ENCODE peak calls at places on chromosomes 3 and 15, in four cellular contexts. C is neural progenitor cell, U is hepatocyte, N is fibroblast of lung. T is an unnamed sample.

GRCh38 chr3:137343283-137343682 is 385.5 kb downstream of the IL20RB start:
- DNase-seq in C (no peak), U (no peak), N (no peak), T (no peak)

GRCh38 chr3:181687190-181687589 is 24.5 kb upstream of the SOX2 start:
- DNase-seq in C (peak; percentile 34), U (no peak), N (no peak), T (no peak)

GRCh38 chr3:117665311-117665710 is 955.7 kb downstream of the TUSC7 start:
- DNase-seq in C (no peak), U (peak; percentile 5), N (no peak), T (no peak)

GRCh38 chr3:192687488-192688152 is 39.7 kb downstream of the FGF12 start:
- DNase-seq in C (no peak), U (no peak), N (no peak), T (no peak)

GRCh38 chr3:15579071-15579470 is 22.3 kb downstream of the HACL1 start:
- DNase-seq in C (no peak), U (no peak), N (peak; percentile 10), T (no peak)

GRCh38 chr3:51802091-51802720 is 23.2 kb upstream of the IQCF6 start:
- DNase-seq in C (peak; percentile 75), U (no peak), N (no peak), T (no peak)

GRCh38 chr15:85330941-85331588 is 49.3 kb upstream of the AKAP13 start:
- DNase-seq in C (peak; percentile 88), U (peak; percentile 93), N (peak; percentile 90), T (peak; percentile 73)

GRCh38 chr15:80699981-80700380 is 4.9 kb downstream of the ABHD17C start:
- DNase-seq in C (no peak), U (no peak), N (peak; percentile 44), T (no peak)

GRCh38 chr15:71777216-71777943 is 33.0 kb upstream of the NR2E3 start:
- DNase-seq in C (no peak), U (no peak), N (no peak), T (no peak)

GRCh38 chr3:20049275-20049674 is 9.0 kb downstream of the KAT2B start:
- DNase-seq in C (no peak), U (no peak), N (no peak), T (no peak)

GRCh38 chr3:193829781-193830180 is 236.8 kb downstream of the OPA1 start:
- DNase-seq in C (no peak), U (peak; percentile 74), N (peak; percentile 88), T (no peak)

GRCh38 chr3:32376098-32376497 is 15.6 kb upstream of the CMTM7 start:
- DNase-seq in C (no peak), U (no peak), N (peak; percentile 57), T (peak; percentile 68)

GRCh38 chr15:82621970-82622369 is 25.2 kb downstream of the CPEB1 start:
- DNase-seq in C (peak; percentile 11), U (no peak), N (no peak), T (no peak)

GRCh38 chr3:33314993-33315392 is 37.8 kb downstream of the FBXL2 start:
- DNase-seq in C (no peak), U (no peak), N (no peak), T (peak; percentile 18)

GRCh38 chr3:4406746-4407568 is 60.1 kb downstream of the SUMF1 start:
- DNase-seq in C (no peak), U (peak; percentile 50), N (peak; percentile 23), T (no peak)

GRCh38 chr15:92636950-92637481 is 18.6 kb downstream of the FAM174B start:
- DNase-seq in C (no peak), U (no peak), N (no peak), T (no peak)

GRCh38 chr3:196499807-196500524 is 3.6 kb downstream of the RNF168 start:
- DNase-seq in C (no peak), U (no peak), N (peak; percentile 35), T (no peak)

GRCh38 chr3:100427694-100428093 is 26.4 kb downstream of the LNP1 start:
- DNase-seq in C (no peak), U (peak; percentile 34), N (peak; percentile 19), T (peak; percentile 44)

GRCh38 chr15:100201376-100202280 is 140.1 kb downstream of the ADAMTS17 start:
- DNase-seq in C (no peak), U (no peak), N (peak; percentile 78), T (no peak)

GRCh38 chr3:41726891-41727290 is 235.0 kb downstream of the ULK4 start:
- DNase-seq in C (no peak), U (no peak), N (peak; percentile 73), T (no peak)

GRCh38 chr3:134807189-134807588 is 12.1 kb downstream of the EPHB1 start:
- DNase-seq in C (no peak), U (no peak), N (no peak), T (no peak)

GRCh38 chr3:64871955-64872354 is 184.2 kb upstream of the ADAMTS9 start:
- DNase-seq in C (no peak), U (no peak), N (no peak), T (no peak)

GRCh38 chr15:89095073-89095472 is 6.8 kb downstream of the ABHD2 start:
- DNase-seq in C (no peak), U (no peak), N (no peak), T (no peak)

GRCh38 chr3:24323272-24323671 is 171.4 kb downstream of the THRB start:
- DNase-seq in C (no peak), U (no peak), N (no peak), T (no peak)

GRCh38 chr3:125443923-125444322 is 68.8 kb upstream of the ZNF148 start:
- DNase-seq in C (no peak), U (no peak), N (peak; percentile 81), T (no peak)

GRCh38 chr3:131699001-131699400 is 196.2 kb upstream of the MRPL3 start:
- DNase-seq in C (no peak), U (no peak), N (peak; percentile 51), T (no peak)

GRCh38 chr3:96813134-96813819 is 1.1 kb upstream of the EPHA6 start:
- DNase-seq in C (peak; percentile 93), U (peak; percentile 93), N (peak; percentile 62), T (peak; percentile 59)

GRCh38 chr15:49646891-49647290 is 26.0 kb downstream of the DTWD1 start:
- DNase-seq in C (no peak), U (no peak), N (no peak), T (no peak)

GRCh38 chr15:30065025-30065801 is 17.5 kb upstream of the GOLGA8J start:
- DNase-seq in C (no peak), U (no peak), N (peak; percentile 93), T (no peak)

GRCh38 chr15:37940886-37941285 is 6.4 kb downstream of the TMCO5A start:
- DNase-seq in C (no peak), U (peak; percentile 11), N (no peak), T (no peak)

GRCh38 chr3:46987485-46988401 is 8.3 kb downstream of the NBEAL2 start:
- DNase-seq in C (no peak), U (peak; percentile 51), N (no peak), T (peak; percentile 65)

GRCh38 chr15:31265090-31265870 is 61.4 kb upstream of the KLF13 start:
- DNase-seq in C (peak; percentile 9), U (peak; percentile 46), N (no peak), T (no peak)

GRCh38 chr3:69048990-69049389 is 3.1 kb downstream of the TMF1 start:
- DNase-seq in C (no peak), U (no peak), N (no peak), T (no peak)
- H3K79me2 ChIP-seq in C (peaks cover 28% of the 10 kb centered on the region), U (peaks cover 73% of the 10 kb centered on the region), N (peaks cover 56% of the 10 kb centered on the region), T (peaks cover 46% of the 10 kb centered on the region)

GRCh38 chr3:175266478-175266877 is 407.3 kb downstream of the NAALADL2 start:
- DNase-seq in C (no peak), U (no peak), N (peak; percentile 54), T (peak; percentile 8)

GRCh38 chr3:175269394-175269793 is 410.3 kb downstream of the NAALADL2 start:
- DNase-seq in C (no peak), U (no peak), N (no peak), T (no peak)

GRCh38 chr3:175270199-175270837 is 411.2 kb downstream of the NAALADL2 start:
- DNase-seq in C (no peak), U (peak; percentile 6), N (peak; percentile 90), T (no peak)

DNA sequence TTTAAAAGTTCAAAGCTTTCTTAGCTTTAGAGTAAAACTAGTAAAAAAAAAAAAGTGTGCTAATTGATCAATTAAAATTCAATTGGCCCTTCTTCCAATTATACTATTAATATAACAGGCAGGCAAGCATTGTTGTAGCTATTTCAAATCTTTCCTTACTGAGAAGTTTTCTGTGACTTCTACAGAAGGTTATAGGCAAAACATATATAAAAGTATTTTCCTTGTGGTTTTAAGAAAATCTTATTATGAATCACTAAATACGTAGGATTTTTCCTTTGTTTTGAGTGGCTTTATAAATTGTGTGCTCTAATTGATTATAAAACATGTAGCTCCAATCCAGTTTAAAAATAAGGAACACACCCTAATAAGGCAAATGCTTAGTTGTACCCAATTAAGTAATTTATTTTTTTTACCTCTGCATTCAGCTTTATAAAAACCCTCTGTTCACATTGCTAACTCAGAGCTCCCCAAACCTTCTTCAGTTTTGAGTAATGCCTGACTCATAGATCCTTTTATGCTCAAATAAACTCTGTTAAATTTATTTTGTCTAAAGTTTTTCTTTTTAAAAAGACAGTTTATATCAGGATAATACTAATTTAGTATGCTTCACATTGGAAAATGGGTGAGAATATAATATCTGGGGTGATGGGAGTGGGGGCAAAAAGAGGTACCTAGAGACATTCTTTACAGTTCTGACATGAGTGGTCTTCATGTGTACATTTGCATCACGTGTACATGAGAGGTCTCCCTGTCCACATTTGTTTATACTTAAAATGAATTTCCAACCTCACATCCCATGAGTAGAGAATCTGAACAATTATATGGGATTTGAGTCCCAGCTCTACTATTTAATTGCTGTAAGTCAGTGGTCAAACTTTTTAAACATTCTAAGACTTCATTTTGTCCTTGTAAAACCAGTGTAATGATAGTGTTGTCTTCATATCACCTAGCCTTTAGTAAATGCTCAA is 408.1 kb downstream of the NAALADL2 start:
- DNase-seq in C (no peak), U (no peak), N (peak; percentile 68), T (no peak)
- H3K79me2 ChIP-seq in C (no peaks in the 10 kb centered on the region), U (no peaks in the 10 kb centered on the region), N (no peaks in the 10 kb centered on the region), T (no peaks in the 10 kb centered on the region)

DNA sequence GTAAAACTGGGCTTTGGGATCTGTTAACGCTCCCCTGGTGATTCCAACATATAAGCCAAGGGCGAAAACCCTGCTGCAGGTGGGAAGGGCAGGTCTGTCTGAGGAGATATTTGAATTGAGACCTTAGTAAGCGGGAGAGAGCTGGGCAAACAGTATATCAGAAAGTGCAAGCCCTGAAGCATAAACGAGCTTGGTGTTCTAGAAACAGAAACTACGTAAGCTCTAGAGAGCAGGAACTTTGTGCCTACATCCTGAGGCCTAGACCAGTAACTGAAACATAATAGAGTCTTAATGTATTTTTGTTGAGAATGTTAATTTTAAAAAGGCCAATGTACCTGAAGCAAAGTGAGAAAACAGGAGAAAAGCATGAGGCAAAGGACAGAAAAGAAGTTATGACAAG is 62.9 kb upstream of the FSIP1 start:
- DNase-seq in C (no peak), U (no peak), N (no peak), T (no peak)
- H3K79me2 ChIP-seq in C (peaks cover 40% of the 10 kb centered on the region), U (no peaks in the 10 kb centered on the region), N (peaks cover 82% of the 10 kb centered on the region), T (peaks cover 12% of the 10 kb centered on the region)

GRCh38 chr15:98806275-98806895 is 158.0 kb downstream of the IGF1R start:
- DNase-seq in C (no peak), U (no peak), N (no peak), T (no peak)
- H3K79me2 ChIP-seq in C (peaks cover 99% of the 10 kb centered on the region), U (peaks cover 91% of the 10 kb centered on the region), N (peaks cover 9% of the 10 kb centered on the region), T (peaks cover 20% of the 10 kb centered on the region)